ENCODE peak calls at places on chromosome 1, in seven cellular contexts. One of them, this sample, is unnamed.
A peak's percentile ranks its signal among the peaks of the same experiment; 100 is the strongest.

GRCh38 chr1:235136111-235136510 is 7.5 kb upstream of the TOMM20 start:
- DNase-seq in omental fat pad: no peak
- DNase-seq in anterior cingulate cortex: no peak
- DNase-seq in NCI-H524: no peak
- DNase-seq in NCI-H226: no peak
- DNase-seq in AG09319: no peak
- DNase-seq in NCI-H2081: peak; percentile 21
- DNase-seq in this sample: peak; percentile 22

GRCh38 chr1:43373034-43373940 is 5.5 kb upstream of the ELOVL1 start:
- DNase-seq in omental fat pad: no peak
- DNase-seq in anterior cingulate cortex: no peak
- DNase-seq in NCI-H524: no peak
- DNase-seq in NCI-H226: peak; percentile 86
- DNase-seq in AG09319: peak; percentile 36
- DNase-seq in NCI-H2081: no peak
- DNase-seq in this sample: no peak

GRCh38 chr1:235943581-235944114 is 76.9 kb upstream of the LYST start:
- DNase-seq in omental fat pad: no peak
- DNase-seq in anterior cingulate cortex: no peak
- DNase-seq in NCI-H524: no peak
- DNase-seq in NCI-H226: no peak
- DNase-seq in AG09319: no peak
- DNase-seq in NCI-H2081: no peak
- DNase-seq in this sample: no peak

GRCh38 chr1:160309183-160309535 is 24.2 kb upstream of the PEX19 start:
- DNase-seq in omental fat pad: no peak
- DNase-seq in anterior cingulate cortex: no peak
- DNase-seq in NCI-H524: no peak
- DNase-seq in NCI-H226: no peak
- DNase-seq in AG09319: no peak
- DNase-seq in NCI-H2081: no peak
- DNase-seq in this sample: no peak

GRCh38 chr1:211635602-211636205 is 39.7 kb downstream of the NEK2 start:
- DNase-seq in omental fat pad: no peak
- DNase-seq in anterior cingulate cortex: no peak
- DNase-seq in NCI-H524: no peak
- DNase-seq in NCI-H226: no peak
- DNase-seq in AG09319: no peak
- DNase-seq in NCI-H2081: no peak
- DNase-seq in this sample: no peak

GRCh38 chr1:183783896-183784637 is 20.9 kb upstream of the RGL1 start:
- DNase-seq in omental fat pad: no peak
- DNase-seq in anterior cingulate cortex: peak; percentile 24
- DNase-seq in NCI-H524: peak; percentile 75
- DNase-seq in NCI-H226: peak; percentile 79
- DNase-seq in AG09319: peak; percentile 37
- DNase-seq in NCI-H2081: peak; percentile 15
- DNase-seq in this sample: no peak

GRCh38 chr1:226738421-226738994 is 574 bp downstream of the ITPKB start:
- DNase-seq in omental fat pad: no peak
- DNase-seq in anterior cingulate cortex: peak; percentile 48
- DNase-seq in NCI-H524: no peak
- DNase-seq in NCI-H226: no peak
- DNase-seq in AG09319: no peak
- DNase-seq in NCI-H2081: peak; percentile 74
- DNase-seq in this sample: no peak

GRCh38 chr1:24244519-24245268 is 57.6 kb upstream of the IFNLR1 start:
- DNase-seq in omental fat pad: no peak
- DNase-seq in anterior cingulate cortex: no peak
- DNase-seq in NCI-H524: no peak
- DNase-seq in NCI-H226: no peak
- DNase-seq in AG09319: no peak
- DNase-seq in NCI-H2081: no peak
- DNase-seq in this sample: no peak

GRCh38 chr1:166721145-166721544 is 118.1 kb upstream of the POGK start:
- DNase-seq in omental fat pad: no peak
- DNase-seq in anterior cingulate cortex: no peak
- DNase-seq in NCI-H524: no peak
- DNase-seq in NCI-H226: no peak
- DNase-seq in AG09319: no peak
- DNase-seq in NCI-H2081: no peak
- DNase-seq in this sample: no peak

GRCh38 chr1:224217655-224218615 is 34.9 kb downstream of the DEGS1 start:
- DNase-seq in omental fat pad: no peak
- DNase-seq in anterior cingulate cortex: no peak
- DNase-seq in NCI-H524: no peak
- DNase-seq in NCI-H226: no peak
- DNase-seq in AG09319: no peak
- DNase-seq in NCI-H2081: no peak
- DNase-seq in this sample: no peak

GRCh38 chr1:16112558-16113555 is 39.4 kb upstream of the FAM131C start:
- DNase-seq in omental fat pad: no peak
- DNase-seq in anterior cingulate cortex: no peak
- DNase-seq in NCI-H524: no peak
- DNase-seq in NCI-H226: peak; percentile 54
- DNase-seq in AG09319: no peak
- DNase-seq in NCI-H2081: no peak
- DNase-seq in this sample: no peak

GRCh38 chr1:201248721-201249559 is 34.4 kb upstream of the PKP1 start:
- DNase-seq in omental fat pad: no peak
- DNase-seq in anterior cingulate cortex: no peak
- DNase-seq in NCI-H524: no peak
- DNase-seq in NCI-H226: no peak
- DNase-seq in AG09319: no peak
- DNase-seq in NCI-H2081: no peak
- DNase-seq in this sample: no peak

GRCh38 chr1:203488539-203488938 is 5.4 kb upstream of the OPTC start:
- DNase-seq in omental fat pad: no peak
- DNase-seq in anterior cingulate cortex: no peak
- DNase-seq in NCI-H524: no peak
- DNase-seq in NCI-H226: no peak
- DNase-seq in AG09319: no peak
- DNase-seq in NCI-H2081: no peak
- DNase-seq in this sample: no peak

GRCh38 chr1:190000365-190000872 is 477.2 kb downstream of the BRINP3 start:
- DNase-seq in omental fat pad: no peak
- DNase-seq in anterior cingulate cortex: no peak
- DNase-seq in NCI-H524: no peak
- DNase-seq in NCI-H226: peak; percentile 44
- DNase-seq in AG09319: no peak
- DNase-seq in NCI-H2081: no peak
- DNase-seq in this sample: no peak

GRCh38 chr1:84726593-84727275 is 36.5 kb upstream of the SSX2IP start:
- DNase-seq in omental fat pad: no peak
- DNase-seq in anterior cingulate cortex: no peak
- DNase-seq in NCI-H524: no peak
- DNase-seq in NCI-H226: peak; percentile 7
- DNase-seq in AG09319: no peak
- DNase-seq in NCI-H2081: no peak
- DNase-seq in this sample: no peak

GRCh38 chr1:11847667-11848445 is at the start of gene NPPA:
- DNase-seq in omental fat pad: no peak
- DNase-seq in anterior cingulate cortex: no peak
- DNase-seq in NCI-H524: peak; percentile 92
- DNase-seq in NCI-H226: no peak
- DNase-seq in AG09319: peak; percentile 15
- DNase-seq in NCI-H2081: peak; percentile 97
- DNase-seq in this sample: peak; percentile 99